ENCODE peak calls at places on chromosomes 13 and 19, in nine cellular contexts. I is GM12865; A is hypothalamus; T is activated B cell treated with CpG ODN at 0.5 μM for 24 hours; S is stimulated activated CD4-positive, alpha-beta T cell treated with anti-CD3 and anti-CD28 coated beads, Interleukin-2, amount 100 ng/mL, for 48 hours; R is T-helper 2 cell; W is T-helper 17 cell; Z is progenitor cell of endocrine pancreas; B is HTR-8/SVneo. M is an unnamed sample.

GRCh38 chr13:44622259-44622658 is 46.1 kb upstream of the TSC22D1 start:
- DNase-seq in T (no peak), R (no peak), I (no peak), S (no peak), Z (no peak), B (no peak), A (no peak), W (no peak), M (no peak)

GRCh38 chr19:19427302-19427701 is 21.8 kb downstream of the GATAD2A start:
- DNase-seq in W (no peak), B (no peak), T (no peak), Z (no peak), S (no peak), R (no peak), A (no peak), I (no peak), M (no peak)

GRCh38 chr13:113561417-113562084 is 23.0 kb upstream of the TFDP1 start:
- DNase-seq in R (no peak), T (peak), A (no peak), B (no peak), I (no peak), S (no peak), Z (no peak), W (no peak), M (no peak)

GRCh38 chr19:30316560-30317106 is 55.6 kb upstream of the ZNF536 start:
- DNase-seq in S (no peak), I (no peak), T (no peak), A (no peak), Z (no peak), B (no peak), W (no peak), R (no peak), M (no peak)

GRCh38 chr13:32113564-32113963 is 82.0 kb downstream of the FRY start:
- DNase-seq in B (no peak), R (no peak), A (no peak), Z (no peak), S (no peak), T (no peak), W (no peak), I (no peak), M (no peak)

GRCh38 chr19:49782515-49782914 is 15.7 kb downstream of the AP2A1 start:
- DNase-seq in I (no peak), A (no peak), T (no peak), R (no peak), S (no peak), W (no peak), B (no peak), Z (no peak), M (no peak)

GRCh38 chr19:30073152-30074000 is 131.3 kb downstream of the URI1 start:
- DNase-seq in I (no peak), Z (no peak), B (no peak), A (no peak), R (no peak), W (no peak), S (no peak), T (no peak), M (no peak)

GRCh38 chr19:3785938-3786824 is at the start of gene MATK:
- DNase-seq in S (no peak), R (peak), A (no peak), B (no peak), W (no peak), T (no peak), I (no peak), Z (no peak), M (no peak)

GRCh38 chr19:32453736-32454135 is 48.2 kb downstream of the DPY19L3 start:
- DNase-seq in Z (no peak), T (no peak), R (no peak), W (no peak), B (no peak), A (no peak), I (no peak), S (no peak), M (no peak)

GRCh38 chr13:99653526-99653925 is 152.3 kb downstream of the TM9SF2 start:
- DNase-seq in A (no peak), R (no peak), B (no peak), T (no peak), S (no peak), I (no peak), W (no peak), Z (no peak), M (no peak)

GRCh38 chr13:43006893-43007631 is 15.0 kb upstream of the EPSTI1 start:
- DNase-seq in W (no peak), R (no peak), S (no peak), T (no peak), B (no peak), Z (no peak), I (no peak), A (no peak), M (no peak)

GRCh38 chr13:45833242-45833641 is 18.3 kb downstream of the SIAH3 start:
- DNase-seq in B (no peak), Z (no peak), T (no peak), S (no peak), R (no peak), W (no peak), I (no peak), A (no peak), M (no peak)

GRCh38 chr19:42250666-42251531 is 4.0 kb downstream of the ERF start:
- DNase-seq in Z (no peak), B (no peak), I (no peak), T (no peak), S (no peak), A (peak), W (no peak), R (no peak), M (no peak)

GRCh38 chr19:16224266-16225045 is 26.7 kb downstream of the AP1M1 start:
- DNase-seq in R (no peak), A (no peak), B (no peak), T (no peak), I (peak), W (no peak), S (no peak), Z (no peak), M (no peak)

GRCh38 chr19:6105444-6105843 is 4.9 kb downstream of the RFX2 start:
- DNase-seq in S (no peak), Z (no peak), A (no peak), R (no peak), I (no peak), T (no peak), W (no peak), B (no peak), M (no peak)

M was measured in effector CD8-positive, alpha-beta T cell.